ENCODE peak calls at places on chromosomes 3 and 15, in nine cellular contexts. T is caudate nucleus, G is left colon, I is Calu3, Z is Panc1, Q is OCI-M1, W is NCI-H1436, A is LoVo, F is heart right ventricle. J is an unnamed sample.

GRCh38 chr3:149653136-149653535 is 4.7 kb downstream of the WWTR1 start:
- DNase-seq in T (no peak), G (no peak), I (no peak), Z (no peak), Q (no peak), W (no peak), A (no peak), F (no peak), J (no peak)

GRCh38 chr3:178202199-178202598 is 334.0 kb upstream of the KCNMB2 start:
- DNase-seq in T (no peak), G (no peak), I (no peak), Z (no peak), Q (peak), W (peak), A (no peak), F (no peak), J (no peak)

GRCh38 chr15:97904196-97904572 is 56.3 kb upstream of the ARRDC4 start:
- DNase-seq in T (peak), G (peak), I (peak), Z (no peak), Q (peak), W (peak), A (peak), F (peak), J (peak)

GRCh38 chr15:76184640-76185020 is 124.8 kb downstream of the TMEM266 start:
- DNase-seq in T (no peak), G (no peak), I (no peak), Z (no peak), Q (no peak), W (no peak), A (no peak), F (no peak), J (peak)

GRCh38 chr3:168024537-168024941 is 71.2 kb downstream of the GOLIM4 start:
- DNase-seq in T (no peak), G (no peak), I (no peak), Z (no peak), Q (no peak), W (no peak), A (no peak), F (peak), J (no peak)

GRCh38 chr15:82710926-82711490 is 1.3 kb upstream of the AP3B2 start:
- DNase-seq in T (no peak), G (no peak), I (no peak), Z (no peak), Q (no peak), W (no peak), A (no peak), F (no peak), J (no peak)

GRCh38 chr3:188320757-188321156 is 166.8 kb downstream of the LPP start:
- DNase-seq in T (no peak), G (no peak), I (no peak), Z (no peak), Q (no peak), W (no peak), A (no peak), F (no peak), J (no peak)

GRCh38 chr15:25234831-25235230 is 204.0 kb downstream of the UBE3A start:
- DNase-seq in T (no peak), G (no peak), I (no peak), Z (no peak), Q (no peak), W (no peak), A (no peak), F (no peak), J (no peak)

GRCh38 chr3:141328286-141329166 is 39.8 kb upstream of the ZBTB38 start:
- DNase-seq in T (no peak), G (no peak), I (no peak), Z (no peak), Q (no peak), W (no peak), A (no peak), F (no peak), J (no peak)

GRCh38 chr15:100092034-100092433 is 249.7 kb downstream of the ADAMTS17 start:
- DNase-seq in T (no peak), G (no peak), I (no peak), Z (no peak), Q (no peak), W (no peak), A (no peak), F (no peak), J (peak)

GRCh38 chr3:134423153-134423552 is 48.9 kb upstream of the AMOTL2 start:
- DNase-seq in T (no peak), G (no peak), I (peak), Z (no peak), Q (no peak), W (peak), A (no peak), F (no peak), J (peak)

GRCh38 chr3:165464736-165465135 is 268.6 kb upstream of the SLITRK3 start:
- DNase-seq in T (no peak), G (no peak), I (no peak), Z (no peak), Q (no peak), W (no peak), A (no peak), F (no peak), J (no peak)

GRCh38 chr15:42456971-42457370 is 34.0 kb downstream of the ZNF106 start:
- DNase-seq in T (no peak), G (no peak), I (no peak), Z (no peak), Q (no peak), W (no peak), A (no peak), F (peak), J (no peak)

GRCh38 chr3:42936157-42936981 is 30.4 kb downstream of the ZNF662 start:
- DNase-seq in T (peak), G (peak), I (peak), Z (no peak), Q (no peak), W (peak), A (no peak), F (peak), J (peak)

GRCh38 chr3:67034371-67034770 is 36.3 kb downstream of the KBTBD8 start:
- DNase-seq in T (no peak), G (no peak), I (no peak), Z (no peak), Q (no peak), W (no peak), A (no peak), F (no peak), J (no peak)

GRCh38 chr15:31078461-31078860 is 23.1 kb downstream of the TRPM1 start:
- DNase-seq in T (no peak), G (no peak), I (no peak), Z (no peak), Q (no peak), W (no peak), A (no peak), F (no peak), J (no peak)

GRCh38 chr15:43977072-43977884 is 150.5 kb downstream of the WDR76 start:
- DNase-seq in T (no peak), G (no peak), I (no peak), Z (no peak), Q (no peak), W (no peak), A (peak), F (no peak), J (no peak)

GRCh38 chr3:132283440-132283839 is 33.8 kb upstream of the ACP3 start:
- DNase-seq in T (no peak), G (no peak), I (peak), Z (no peak), Q (peak), W (no peak), A (no peak), F (no peak), J (no peak)

GRCh38 chr3:46215810-46216414 is 7.8 kb upstream of the CCR1 start:
- DNase-seq in T (no peak), G (no peak), I (peak), Z (no peak), Q (no peak), W (no peak), A (no peak), F (no peak), J (no peak)

GRCh38 chr3:171458056-171458856 is 1.9 kb downstream of the TNIK start:
- DNase-seq in T (no peak), G (peak), I (no peak), Z (no peak), Q (peak), W (no peak), A (no peak), F (no peak), J (no peak)

GRCh38 chr3:193502871-193503270 is 51.8 kb downstream of the ATP13A4 start:
- DNase-seq in T (no peak), G (no peak), I (no peak), Z (no peak), Q (no peak), W (no peak), A (no peak), F (no peak), J (no peak)

GRCh38 chr15:83436513-83437158 is 10.5 kb upstream of the SH3GL3 start:
- DNase-seq in T (no peak), G (no peak), I (peak), Z (no peak), Q (peak), W (no peak), A (no peak), F (no peak), J (peak)

GRCh38 chr15:52392008-52392687 is 96.5 kb upstream of the MYO5C start:
- DNase-seq in T (no peak), G (no peak), I (no peak), Z (no peak), Q (no peak), W (no peak), A (no peak), F (no peak), J (no peak)

GRCh38 chr3:71584216-71585061 is 911 bp upstream of the FOXP1 start:
- DNase-seq in T (peak), G (peak), I (peak), Z (no peak), Q (peak), W (no peak), A (peak), F (peak), J (no peak)

GRCh38 chr3:193330500-193331204 is 47.9 kb downstream of the ATP13A5 start:
- DNase-seq in T (no peak), G (no peak), I (no peak), Z (no peak), Q (no peak), W (no peak), A (no peak), F (no peak), J (no peak)

GRCh38 chr3:161415506-161416231 is 44.4 kb upstream of the SPTSSB start:
- DNase-seq in T (no peak), G (no peak), I (peak), Z (no peak), Q (no peak), W (no peak), A (no peak), F (peak), J (no peak)

GRCh38 chr3:122992628-122993570 is 34.7 kb downstream of the SEMA5B start:
- DNase-seq in T (no peak), G (no peak), I (no peak), Z (no peak), Q (no peak), W (no peak), A (no peak), F (no peak), J (no peak)

GRCh38 chr3:127170794-127171193 is 22.1 kb upstream of the PRR23E start:
- DNase-seq in T (no peak), G (no peak), I (peak), Z (no peak), Q (no peak), W (no peak), A (peak), F (no peak), J (peak)

GRCh38 chr3:80215191-80215590 is 447.4 kb upstream of the ROBO1 start:
- DNase-seq in T (no peak), G (no peak), I (no peak), Z (no peak), Q (no peak), W (no peak), A (no peak), F (no peak), J (no peak)

GRCh38 chr3:99559196-99559595 is 79.2 kb upstream of the COL8A1 start:
- DNase-seq in T (no peak), G (no peak), I (no peak), Z (no peak), Q (no peak), W (no peak), A (no peak), F (no peak), J (no peak)

GRCh38 chr3:132509096-132509495 is 88.0 kb upstream of the ACKR4 start:
- DNase-seq in T (no peak), G (no peak), I (no peak), Z (no peak), Q (no peak), W (no peak), A (no peak), F (no peak), J (no peak)

J was measured in D341Med.